ENCODE peak calls at places on chromosomes 16 and 17, in five cellular contexts. Y, H, U, E and R are unnamed samples.

GRCh38 chr17:27530791-27531391 is 74.6 kb downstream of the KSR1 start:
- DNase-seq in Y (no peak), H (no peak), U (peak; percentile 31), E (peak; percentile 64), R (no peak)

GRCh38 chr17:16106161-16106891 is 106.7 kb downstream of the TTC19 start:
- DNase-seq in Y (peak; percentile 1), H (no peak), U (no peak), E (peak; percentile 79), R (peak; percentile 11)

GRCh38 chr17:17724991-17725852 is 44.0 kb downstream of the RAI1 start:
- DNase-seq in Y (no peak), H (no peak), U (no peak), E (no peak), R (no peak)

GRCh38 chr17:35069311-35069710 is 5.8 kb upstream of the RFFL start:
- DNase-seq in Y (no peak), H (no peak), U (peak; percentile 51), E (peak; percentile 66), R (peak; percentile 45)

GRCh38 chr16:71559855-71560254 is 17.0 kb downstream of the TAT start:
- DNase-seq in Y (no peak), H (no peak), U (no peak), E (no peak), R (no peak)

GRCh38 chr17:63701477-63702222 is 1.7 kb upstream of the LIMD2 start:
- DNase-seq in Y (no peak), H (peak; percentile 72), U (no peak), E (no peak), R (no peak)

GRCh38 chr17:50165867-50166517 is at the start of gene SGCA:
- DNase-seq in Y (no peak), H (no peak), U (no peak), E (no peak), R (peak; percentile 33)

GRCh38 chr16:1167276-1168107 is 14.6 kb downstream of the CACNA1H start:
- DNase-seq in Y (no peak), H (no peak), U (no peak), E (no peak), R (no peak)

GRCh38 chr17:83177611-83178532 is 98.5 kb downstream of the METRNL start:
- DNase-seq in Y (no peak), H (no peak), U (no peak), E (no peak), R (no peak)

GRCh38 chr16:12976491-12976890 is 75.1 kb downstream of the SHISA9 start:
- DNase-seq in Y (no peak), H (no peak), U (no peak), E (no peak), R (no peak)

GRCh38 chr17:55172612-55173011 is 92.1 kb upstream of the HLF start:
- DNase-seq in Y (no peak), H (no peak), U (no peak), E (no peak), R (no peak)

GRCh38 chr17:81608082-81608481 is 28.8 kb downstream of the NPLOC4 start:
- DNase-seq in Y (no peak), H (no peak), U (no peak), E (peak; percentile 40), R (peak; percentile 25)

GRCh38 chr17:79956853-79957252 is 78.8 kb downstream of the TBC1D16 start:
- DNase-seq in Y (no peak), H (no peak), U (no peak), E (no peak), R (no peak)

GRCh38 chr16:89408315-89408714 is 82.0 kb downstream of the ANKRD11 start:
- DNase-seq in Y (no peak), H (no peak), U (no peak), E (no peak), R (no peak)

GRCh38 chr17:52027081-52027480 is 131.4 kb downstream of the CA10 start:
- DNase-seq in Y (no peak), H (no peak), U (no peak), E (no peak), R (no peak)

GRCh38 chr17:7486181-7486580 is 2.0 kb downstream of the POLR2A start:
- DNase-seq in Y (no peak), H (no peak), U (peak; percentile 67), E (peak; percentile 50), R (peak; percentile 83)

GRCh38 chr16:63187638-63188037 is 1151.4 kb upstream of the CDH8 start:
- DNase-seq in Y (no peak), H (no peak), U (no peak), E (no peak), R (no peak)

GRCh38 chr16:24906199-24906808 is 60.5 kb downstream of the SLC5A11 start:
- DNase-seq in Y (no peak), H (no peak), U (peak; percentile 64), E (peak; percentile 26), R (peak; percentile 41)

GRCh38 chr16:89133457-89134127 is 38.0 kb upstream of the CDH15 start:
- DNase-seq in Y (no peak), H (no peak), U (no peak), E (no peak), R (no peak)

GRCh38 chr17:19753661-19754463 is 5.8 kb upstream of the ALDH3A1 start:
- DNase-seq in Y (no peak), H (no peak), U (no peak), E (no peak), R (peak; percentile 17)

GRCh38 chr17:44217738-44218343 is 1.6 kb downstream of the UBTF start:
- DNase-seq in Y (no peak), H (no peak), U (peak; percentile 21), E (no peak), R (no peak)

GRCh38 chr17:45371414-45372324 is 54.8 kb upstream of the MAP3K14 start:
- DNase-seq in Y (peak; percentile 94), H (no peak), U (peak; percentile 98), E (peak; percentile 96), R (peak; percentile 99)

GRCh38 chr16:88716201-88716600 is 9.9 kb downstream of the CTU2 start:
- DNase-seq in Y (no peak), H (no peak), U (no peak), E (no peak), R (no peak)

GRCh38 chr16:84949776-84950436 is 61.4 kb downstream of the ZDHHC7 start:
- DNase-seq in Y (no peak), H (no peak), U (no peak), E (no peak), R (no peak)

GRCh38 chr16:525520-526180 is 1.9 kb upstream of the CAPN15 start:
- DNase-seq in Y (peak; percentile 61), H (no peak), U (peak; percentile 83), E (peak; percentile 92), R (peak; percentile 92)

GRCh38 chr16:11224096-11224893 is 31.7 kb downstream of the SOCS1 start:
- DNase-seq in Y (no peak), H (peak; percentile 44), U (no peak), E (no peak), R (no peak)

GRCh38 chr16:88339926-88340754 is 42.6 kb upstream of the ZNF469 start:
- DNase-seq in Y (no peak), H (no peak), U (no peak), E (no peak), R (no peak)

GRCh38 chr17:42252528-42253172 is 23.5 kb downstream of the STAT5B start:
- DNase-seq in Y (no peak), H (no peak), U (peak; percentile 28), E (no peak), R (peak; percentile 74)

GRCh38 chr17:59844884-59845594 is 47.7 kb downstream of the TUBD1 start:
- DNase-seq in Y (no peak), H (no peak), U (peak; percentile 47), E (peak; percentile 70), R (peak; percentile 74)

GRCh38 chr17:67623767-67624166 is 94.0 kb upstream of the NOL11 start:
- DNase-seq in Y (no peak), H (no peak), U (no peak), E (no peak), R (no peak)

GRCh38 chr17:18291718-18292540 is 22.9 kb downstream of the TOP3A start:
- DNase-seq in Y (no peak), H (no peak), U (no peak), E (no peak), R (no peak)

GRCh38 chr16:79587897-79588296 is 12.6 kb downstream of the MAF start:
- DNase-seq in Y (no peak), H (no peak), U (no peak), E (no peak), R (no peak)

GRCh38 chr16:10305912-10306311 is 79.9 kb upstream of the ATF7IP2 start:
- DNase-seq in Y (no peak), H (no peak), U (no peak), E (no peak), R (no peak)

GRCh38 chr17:73760186-73760758 is 116.0 kb upstream of the SDK2 start:
- DNase-seq in Y (no peak), H (no peak), U (no peak), E (no peak), R (no peak)

GRCh38 chr17:8140058-8140412 is 12.2 kb downstream of the PER1 start:
- DNase-seq in Y (no peak), H (no peak), U (no peak), E (no peak), R (no peak)

GRCh38 chr17:81473019-81473418 is 39.6 kb downstream of the ACTG1 start:
- DNase-seq in Y (no peak), H (no peak), U (no peak), E (no peak), R (no peak)

GRCh38 chr16:81686391-81687182 is 92.5 kb upstream of the PLCG2 start:
- DNase-seq in Y (no peak), H (no peak), U (no peak), E (no peak), R (no peak)